ENCODE peak calls at places on chromosome 19, in eight cellular contexts. O, M, C, H, L, Z, K and S are unnamed samples.

GRCh38 chr19:37931941-37932655 is 25.1 kb downstream of the SIPA1L3 start:
- DNase-seq in M (no peak), O (no peak), H (peak), C (peak), Z (peak), L (peak), K (peak), S (peak)

GRCh38 chr19:48751835-48752510 is 468 bp downstream of the FUT1 start:
- DNase-seq in O (no peak), K (no peak), L (no peak), H (no peak), Z (no peak), C (no peak), M (no peak), S (no peak)

GRCh38 chr19:55319786-55320185 is 5.4 kb downstream of the TMEM150B start:
- DNase-seq in C (peak), L (no peak), O (no peak), Z (peak), K (peak), M (no peak), H (peak), S (peak)

GRCh38 chr19:3723883-3724282 is 15.7 kb downstream of the TJP3 start:
- DNase-seq in M (no peak), O (no peak), H (no peak), K (no peak), L (no peak), Z (no peak), C (no peak), S (no peak)

GRCh38 chr19:6767357-6768235 is at the start of gene SH2D3A:
- DNase-seq in H (peak), Z (peak), C (no peak), L (peak), K (peak), O (peak), M (peak), S (peak)

GRCh38 chr19:38737921-38738731 is 6.1 kb downstream of the CAPN12 start:
- DNase-seq in O (no peak), K (no peak), C (no peak), L (peak), H (no peak), Z (no peak), M (no peak), S (peak)

GRCh38 chr19:39637891-39638290 is 17.8 kb upstream of the LGALS16 start:
- DNase-seq in Z (no peak), C (no peak), O (no peak), L (no peak), M (no peak), K (no peak), H (no peak), S (no peak)

GRCh38 chr19:52889931-52890330 is 7.5 kb downstream of the ZNF320 start:
- DNase-seq in K (no peak), O (no peak), L (no peak), Z (no peak), M (no peak), H (no peak), C (no peak), S (no peak)

GRCh38 chr19:13729859-13730258 is 34.5 kb upstream of the MRI1 start:
- DNase-seq in C (no peak), Z (no peak), H (no peak), K (peak), L (no peak), O (no peak), M (no peak), S (peak)

GRCh38 chr19:46232938-46233621 is 3.5 kb downstream of the IGFL1 start:
- DNase-seq in Z (no peak), L (no peak), O (no peak), C (no peak), K (no peak), M (no peak), H (no peak), S (no peak)